ENCODE peak calls at places on chromosomes 13 and 19, in nine cellular contexts. F is fibroblast of the conjunctiva; H is lung microvascular endothelial cell; R is aorta; N is activated naive CD4-positive, alpha-beta T cell treated with anti-CD3 and anti-CD28 coated beads, Interleukin-2, amount 50 U/mL, for 16 hours; J is fibroblast of lung; I is testis; K is activated T-helper 2 cell treated with anti-CD3 and anti-CD28 coated beads, Interferon-gamma antibody, Interleukin-2, Interleukin-4, amounts not matched to agents 10 μg/mL and 5 μg/mL and 100 μg/mL, durations not matched to agents 14 hours and 24 hours and 36 hours; W is NAMALWA. Z is an unnamed sample.

GRCh38 chr13:101267656-101268055 is 148.7 kb downstream of the NALCN start:
- DNase-seq in F (no peak), H (peak), R (no peak), N (no peak), J (no peak), I (no peak), K (no peak), W (no peak), Z (no peak)

GRCh38 chr13:73832203-73832602 is 302.0 kb downstream of the KLF12 start:
- DNase-seq in F (no peak), H (no peak), R (no peak), N (no peak), J (no peak), I (no peak), K (no peak), W (no peak), Z (no peak)

GRCh38 chr19:40716031-40716654 is 543 bp downstream of the COQ8B start:
- DNase-seq in F (no peak), H (peak), R (peak), N (peak), J (no peak), I (no peak), K (peak), W (peak), Z (peak)

GRCh38 chr13:93151277-93151676 is 75.3 kb upstream of the GPC6 start:
- DNase-seq in F (peak), H (no peak), R (no peak), N (no peak), J (peak), I (no peak), K (no peak), W (no peak), Z (no peak)

GRCh38 chr19:30065680-30066606 is 123.9 kb downstream of the URI1 start:
- DNase-seq in F (no peak), H (no peak), R (no peak), N (no peak), J (no peak), I (no peak), K (no peak), W (no peak), Z (no peak)

GRCh38 chr19:46745521-46746280 is at the start of gene FKRP:
- DNase-seq in F (no peak), H (no peak), R (no peak), N (peak), J (no peak), I (no peak), K (no peak), W (no peak), Z (peak)

GRCh38 chr13:98509271-98510155 is 67.4 kb downstream of the STK24 start:
- DNase-seq in F (peak), H (peak), R (no peak), N (peak), J (peak), I (peak), K (peak), W (peak), Z (peak)

GRCh38 chr13:105918842-105919741 is 616.4 kb downstream of the EFNB2 start:
- DNase-seq in F (peak), H (peak), R (no peak), N (no peak), J (peak), I (no peak), K (no peak), W (no peak), Z (no peak)

GRCh38 chr19:34136127-34136526 is 36.2 kb upstream of the LSM14A start:
- DNase-seq in F (no peak), H (no peak), R (no peak), N (no peak), J (no peak), I (no peak), K (no peak), W (no peak), Z (no peak)

GRCh38 chr19:1577090-1577928 is 9.2 kb upstream of the MEX3D start:
- DNase-seq in F (no peak), H (no peak), R (no peak), N (no peak), J (no peak), I (no peak), K (no peak), W (no peak), Z (no peak)

GRCh38 chr19:54478677-54479266 is 5.7 kb upstream of the CDC42EP5 start:
- DNase-seq in F (peak), H (peak), R (peak), N (no peak), J (peak), I (no peak), K (no peak), W (peak), Z (no peak)

GRCh38 chr19:14363203-14364097 is 17.8 kb upstream of the ADGRE5 start:
- DNase-seq in F (peak), H (peak), R (peak), N (peak), J (peak), I (peak), K (no peak), W (no peak), Z (peak)

Z was measured in stimulated activated naive CD8-positive, alpha-beta T cell treated with anti-CD3 and anti-CD28 coated beads, Interleukin-15, amount 100 ng/mL, for 72 hours.